ENCODE peak calls at places on chromosomes 16 and 17, in five cellular contexts. G, I, O, L and U are unnamed samples.

GRCh38 chr17:63445571-63446217 is 412 bp downstream of the CYB561 start:
- DNase-seq in G (peak; percentile 94), I (peak; percentile 84), O (peak; percentile 83), L (peak; percentile 72), U (no peak)

GRCh38 chr16:17154981-17155380 is 315.8 kb downstream of the XYLT1 start:
- DNase-seq in G (no peak), I (no peak), O (no peak), L (no peak), U (no peak)

GRCh38 chr17:45776896-45777295 is 7.2 kb upstream of the CRHR1 start:
- DNase-seq in G (no peak), I (no peak), O (no peak), L (no peak), U (no peak)

GRCh38 chr17:64097196-64097936 is 32.6 kb downstream of the ERN1 start:
- DNase-seq in G (no peak), I (peak; percentile 69), O (no peak), L (no peak), U (no peak)

GRCh38 chr17:43832168-43832975 is 574 bp downstream of the MPP3 start:
- DNase-seq in G (peak; percentile 90), I (peak; percentile 91), O (peak; percentile 57), L (peak; percentile 54), U (no peak)

GRCh38 chr17:82972836-82973372 is 106.5 kb upstream of the METRNL start:
- DNase-seq in G (peak; percentile 10), I (no peak), O (no peak), L (no peak), U (no peak)

GRCh38 chr17:8726477-8726876 is 18.2 kb downstream of the CCDC42 start:
- DNase-seq in G (no peak), I (no peak), O (no peak), L (no peak), U (no peak)

GRCh38 chr16:47486856-47487255 is 25.7 kb downstream of the PHKB start:
- DNase-seq in G (no peak), I (no peak), O (no peak), L (no peak), U (no peak)

GRCh38 chr16:87822571-87822970 is 46.7 kb downstream of the SLC7A5 start:
- DNase-seq in G (no peak), I (no peak), O (peak; percentile 88), L (peak; percentile 60), U (no peak)

GRCh38 chr16:86528061-86528929 is 18.0 kb downstream of the FOXF1 start:
- DNase-seq in G (no peak), I (no peak), O (no peak), L (no peak), U (no peak)

GRCh38 chr17:17435323-17435722 is 41.5 kb upstream of the MED9 start:
- DNase-seq in G (no peak), I (peak; percentile 94), O (no peak), L (no peak), U (no peak)

GRCh38 chr17:18377437-18378204 is at the start of gene EVPLL:
- DNase-seq in G (peak; percentile 47), I (no peak), O (no peak), L (no peak), U (no peak)

GRCh38 chr16:4291699-4292098 is 18.9 kb upstream of the TFAP4 start:
- DNase-seq in G (no peak), I (no peak), O (no peak), L (no peak), U (no peak)

GRCh38 chr16:4290236-4290830 is 17.5 kb upstream of the TFAP4 start:
- DNase-seq in G (peak; percentile 1), I (peak; percentile 78), O (no peak), L (peak; percentile 60), U (no peak)

GRCh38 chr16:4293181-4293716 is 20.4 kb upstream of the TFAP4 start:
- DNase-seq in G (no peak), I (no peak), O (no peak), L (peak; percentile 30), U (no peak)

GRCh38 chr16:4297480-4297879 is 18.4 kb upstream of the GLIS2 start:
- DNase-seq in G (no peak), I (no peak), O (no peak), L (no peak), U (no peak)

GRCh38 chr16:4293822-4294457 is 21.1 kb upstream of the TFAP4 start:
- DNase-seq in G (peak; percentile 93), I (peak; percentile 90), O (peak; percentile 88), L (peak; percentile 90), U (no peak)
- H3K4me1 ChIP-seq in G (peaks cover 10% of the 10 kb centered on the region), I (peaks cover 31% of the 10 kb centered on the region), O (peaks cover 14% of the 10 kb centered on the region), L (peaks cover 32% of the 10 kb centered on the region), U (no peaks in the 10 kb centered on the region)

GRCh38 chr17:42133461-42134041 is 10.9 kb downstream of the HSPB9 start:
- DNase-seq in G (no peak), I (peak; percentile 15), O (no peak), L (no peak), U (peak; percentile 97)

GRCh38 chr17:42131232-42131631 is 8.6 kb downstream of the HSPB9 start:
- DNase-seq in G (no peak), I (no peak), O (no peak), L (no peak), U (no peak)

GRCh38 chr17:42131971-42132370 is 9.4 kb downstream of the HSPB9 start:
- DNase-seq in G (no peak), I (peak; percentile 58), O (no peak), L (no peak), U (no peak)

GRCh38 chr17:42135151-42135550 is 12.5 kb downstream of the HSPB9 start:
- DNase-seq in G (no peak), I (no peak), O (no peak), L (no peak), U (no peak)

GRCh38 chr17:42132941-42133340 is 10.3 kb downstream of the HSPB9 start:
- DNase-seq in G (no peak), I (peak; percentile 95), O (no peak), L (no peak), U (no peak)
- TF ChIP-seq EZH2phosphoT487 in G (no peak), I (no peak), O (no peak), L (no peak), U (no peak)

GRCh38 chr16:66649636-66650205 is 45.2 kb downstream of the CMTM3 start:
- DNase-seq in G (no peak), I (no peak), O (no peak), L (no peak), U (no peak)
- H2AFZ ChIP-seq in G (no peak overlapping the region), I (no peak overlapping the region), O (no peak overlapping the region), L (no peak overlapping the region), U (no peak overlapping the region)

DNA sequence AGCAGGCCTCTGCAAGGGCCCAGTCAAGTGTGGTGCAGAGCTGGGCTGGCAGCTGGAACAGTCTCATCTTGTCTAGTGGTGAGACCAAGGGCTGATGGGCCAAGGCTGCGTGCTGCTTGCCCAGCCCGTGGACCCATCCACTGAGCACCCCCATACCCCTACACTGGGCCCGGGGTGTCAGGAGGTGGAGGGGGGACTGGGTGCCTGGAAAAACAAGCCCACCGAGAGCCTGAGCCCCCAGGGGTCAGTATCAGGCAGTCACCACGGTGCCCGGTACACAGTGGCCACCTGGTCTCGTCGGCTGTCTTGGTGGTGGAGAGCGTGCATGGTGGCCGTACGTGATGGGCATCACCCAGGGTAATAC is 238.3 kb downstream of the SEC14L1 start:
- DNase-seq in G (peak; percentile 41), I (no peak), O (no peak), L (no peak), U (no peak)
- H3K4me1 ChIP-seq in G (peaks cover 31% of the 10 kb centered on the region), I (peaks cover 32% of the 10 kb centered on the region), O (peaks cover 65% of the 10 kb centered on the region), L (peaks cover 69% of the 10 kb centered on the region), U (peaks cover 47% of the 10 kb centered on the region)